ENCODE peak calls at places on chromosomes 16 and 17, in four cellular contexts. E, G, R and K are unnamed samples. For H3K36me3, the result is how much of the 10 kb centered on the place peaks cover.

GRCh38 chr17:65984299-65984698 is 207.6 kb downstream of the CEP112 start:
- DNase-seq in E (no peak), G (no peak), R (peak), K (no peak)

GRCh38 chr16:51164167-51164566 is 13.1 kb upstream of the SALL1 start:
- DNase-seq in E (no peak), G (no peak), R (peak), K (no peak)

GRCh38 chr16:54466233-54466632 is 179.6 kb upstream of the IRX3 start:
- DNase-seq in E (no peak), G (no peak), R (no peak), K (no peak)

GRCh38 chr16:51638338-51639135 is 487.5 kb upstream of the SALL1 start:
- DNase-seq in E (no peak), G (no peak), R (peak), K (no peak)

GRCh38 chr17:77644981-77645380 is 313.5 kb upstream of the TNRC6C start:
- DNase-seq in E (no peak), G (no peak), R (no peak), K (no peak)

GRCh38 chr16:52005551-52005950 is 541.4 kb downstream of the TOX3 start:
- DNase-seq in E (no peak), G (no peak), R (no peak), K (no peak)

GRCh38 chr17:57602896-57603295 is 142.2 kb downstream of the CCDC182 start:
- DNase-seq in E (no peak), G (no peak), R (no peak), K (no peak)

GRCh38 chr17:65332375-65332774 is 195.2 kb downstream of the RGS9 start:
- DNase-seq in E (no peak), G (no peak), R (peak), K (no peak)

GRCh38 chr17:47072881-47073280 is 93.8 kb upstream of the RPRML start:
- DNase-seq in E (no peak), G (no peak), R (peak), K (no peak)

GRCh38 chr17:38585056-38585804 is 20.5 kb downstream of the SRCIN1 start:
- DNase-seq in E (no peak), G (no peak), R (no peak), K (no peak)

GRCh38 chr17:5211458-5211857 is 19.8 kb upstream of the ZNF594 start:
- DNase-seq in E (no peak), G (no peak), R (no peak), K (no peak)

GRCh38 chr17:74633261-74633783 is 9.8 kb upstream of the CD300E start:
- DNase-seq in E (no peak), G (no peak), R (no peak), K (no peak)

GRCh38 chr17:30809867-30810266 is 14.6 kb downstream of the CRLF3 start:
- DNase-seq in E (no peak), G (no peak), R (no peak), K (no peak)

GRCh38 chr16:14424595-14424994 is 205.5 kb downstream of the PARN start:
- DNase-seq in E (no peak), G (no peak), R (no peak), K (no peak)

GRCh38 chr17:78972507-78973105 is 7.1 kb downstream of the LGALS3BP start:
- DNase-seq in E (no peak), G (no peak), R (no peak), K (no peak)

GRCh38 chr16:89732918-89733242 is 11.5 kb downstream of the ZNF276 start:
- DNase-seq in E (no peak), G (no peak), R (no peak), K (no peak)

GRCh38 chr16:69171325-69172095 is 15.5 kb upstream of the SNTB2 start:
- DNase-seq in E (no peak), G (no peak), R (peak), K (no peak)

GRCh38 chr16:90043526-90043925 is 24.3 kb upstream of the DBNDD1 start:
- DNase-seq in E (no peak), G (no peak), R (no peak), K (no peak)

GRCh38 chr17:50266384-50267073 is 7.7 kb upstream of the TMEM92 start:
- DNase-seq in E (peak), G (peak), R (peak), K (peak)

GRCh38 chr17:50375858-50376538 is 3.0 kb downstream of the EME1 start:
- DNase-seq in E (no peak), G (no peak), R (no peak), K (no peak)

GRCh38 chr17:65495255-65496060 is 66.0 kb downstream of the AXIN2 start:
- DNase-seq in E (no peak), G (no peak), R (no peak), K (peak)

GRCh38 chr17:80474231-80474932 is 2.0 kb downstream of the NPTX1 start:
- DNase-seq in E (no peak), G (no peak), R (peak), K (no peak)

GRCh38 chr16:68645494-68646388 is 631 bp downstream of the CDH3 start:
- DNase-seq in E (peak), G (no peak), R (no peak), K (no peak)

GRCh38 chr16:70476272-70477020 is 22.1 kb downstream of the FCSK start:
- DNase-seq in E (peak), G (no peak), R (peak), K (no peak)

GRCh38 chr16:20268409-20268808 is 58.9 kb downstream of the GP2 start:
- DNase-seq in E (no peak), G (no peak), R (no peak), K (no peak)

GRCh38 chr16:2044541-2044940 is 3.1 kb downstream of the NTHL1 start:
- DNase-seq in E (no peak), G (no peak), R (no peak), K (no peak)

GRCh38 chr16:49867234-49867633 is 11.3 kb upstream of the ZNF423 start:
- DNase-seq in E (no peak), G (no peak), R (no peak), K (no peak)
- H3K36me3 ChIP-seq in E (under half), G (under half), R (under half), K (under half)

GRCh38 chr17:7538891-7539290 is 10.0 kb upstream of the TNFSF12 start:
- DNase-seq in E (no peak), G (no peak), R (peak), K (no peak)
- H3K36me3 ChIP-seq in E (under half), G (under half), R (under half), K (under half)

DNA sequence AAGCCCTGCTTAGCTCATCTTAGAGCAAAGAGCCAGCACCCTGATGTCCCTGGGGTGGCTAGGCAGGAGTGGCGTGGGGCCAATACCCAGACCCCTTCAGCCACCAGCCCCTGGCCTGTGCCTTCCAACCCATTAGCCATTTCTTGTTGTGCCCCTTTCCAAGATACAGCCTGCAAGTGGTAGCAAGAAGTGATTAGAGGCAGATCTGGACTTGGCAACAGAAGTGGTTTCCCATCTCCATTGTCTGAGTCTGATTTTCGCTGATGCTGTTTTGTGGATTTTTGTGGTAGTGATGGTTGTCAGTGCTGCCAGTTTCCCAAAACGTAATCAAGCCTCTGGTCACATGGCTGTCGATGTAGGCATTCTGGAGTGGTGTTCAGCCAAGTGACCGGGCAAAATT is 25.7 kb downstream of the PLCD3 start:
- DNase-seq in E (no peak), G (no peak), R (no peak), K (no peak)
- H3K36me3 ChIP-seq in E (under half), G (under half), R (half or more), K (half or more)

DNA sequence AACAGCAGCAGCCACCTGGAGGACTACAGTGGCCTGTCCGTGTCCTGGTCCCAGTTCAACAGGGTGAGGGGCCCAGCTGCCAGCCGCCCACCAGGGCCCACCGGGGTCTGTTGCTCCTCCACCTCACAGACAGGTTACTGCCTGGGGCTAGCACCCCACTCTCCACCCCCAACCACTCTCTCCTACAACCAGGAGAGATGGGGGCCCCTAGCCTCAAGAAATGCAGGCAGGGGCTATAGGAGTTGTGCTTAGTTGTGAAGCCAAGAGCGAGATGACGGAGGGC is 18.0 kb downstream of the STAT5A start:
- DNase-seq in E (no peak), G (no peak), R (no peak), K (no peak)
- H3K36me3 ChIP-seq in E (under half), G (under half), R (under half), K (half or more)

DNA sequence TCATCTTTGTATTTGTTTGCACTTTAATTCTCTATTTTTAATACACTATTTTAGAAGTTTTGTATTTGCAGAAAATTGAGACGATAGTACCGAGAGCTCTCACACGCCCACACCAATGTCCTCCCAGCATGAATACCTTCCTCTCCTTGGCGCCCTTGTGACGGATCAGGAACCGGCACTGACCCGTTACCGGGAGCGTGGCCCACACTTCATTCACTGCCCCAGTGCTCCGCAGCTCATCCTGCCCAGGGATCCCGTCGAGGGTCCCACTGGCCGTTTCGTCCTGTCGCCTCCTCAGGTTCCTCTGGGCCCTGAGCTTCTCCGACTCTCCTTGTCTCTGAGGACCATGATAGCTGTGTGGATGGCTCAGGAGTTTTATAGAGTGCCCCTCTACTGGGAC is 50.6 kb downstream of the KLHDC4 start:
- DNase-seq in E (no peak), G (no peak), R (no peak), K (no peak)
- H3K36me3 ChIP-seq in E (under half), G (under half), R (under half), K (under half)

DNA sequence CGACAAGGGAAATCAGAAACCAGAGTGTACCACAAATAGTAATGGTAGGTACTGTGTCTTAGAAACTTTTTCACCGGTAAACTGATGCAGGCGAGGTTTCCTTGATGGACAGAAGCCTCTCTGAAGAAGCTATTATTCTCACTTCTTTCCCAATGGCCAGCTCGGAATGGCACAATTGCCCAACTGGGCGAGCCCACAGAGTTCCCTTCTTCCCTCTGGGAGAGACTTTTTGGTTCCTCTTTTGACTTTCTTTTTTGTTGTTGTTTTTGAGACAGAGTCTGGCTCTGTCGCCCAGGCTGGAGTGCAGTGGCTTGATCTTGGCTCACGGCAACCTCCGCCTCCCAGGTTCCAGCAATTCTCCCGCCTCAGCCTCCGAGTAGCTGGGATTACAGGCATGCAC is 16.9 kb downstream of the SLC43A2 start:
- DNase-seq in E (no peak), G (no peak), R (no peak), K (no peak)
- H3K36me3 ChIP-seq in E (under half), G (under half), R (under half), K (under half)

GRCh38 chr16:77761204-77761603 is 27.2 kb upstream of the VAT1L start:
- DNase-seq in E (peak), G (peak), R (no peak), K (no peak)

GRCh38 chr16:77762260-77762659 is 26.1 kb upstream of the VAT1L start:
- DNase-seq in E (no peak), G (no peak), R (no peak), K (no peak)

GRCh38 chr16:77759821-77760220 is 28.5 kb upstream of the VAT1L start:
- DNase-seq in E (no peak), G (no peak), R (peak), K (no peak)

GRCh38 chr16:77758508-77758907 is 29.9 kb upstream of the VAT1L start:
- DNase-seq in E (no peak), G (no peak), R (no peak), K (no peak)

DNA sequence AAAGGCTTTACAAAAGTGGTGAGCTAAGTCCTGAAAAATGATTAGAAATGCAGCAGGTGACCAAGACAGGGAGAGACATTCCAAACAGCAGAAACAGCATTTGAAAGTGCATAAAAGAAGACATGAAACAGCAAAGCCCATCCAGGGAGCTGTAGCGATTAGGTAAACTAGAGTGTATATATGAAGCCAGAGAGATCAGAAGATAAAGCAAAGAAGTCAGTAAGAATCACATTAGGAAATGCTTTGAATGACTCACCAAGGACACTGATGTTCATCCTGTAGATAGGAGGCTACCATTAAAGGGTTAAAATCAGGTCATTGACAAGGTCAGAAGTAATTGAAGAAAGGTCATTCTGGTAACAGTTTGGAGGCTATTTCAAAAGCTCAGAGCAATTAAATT is 27.6 kb upstream of the VAT1L start:
- DNase-seq in E (no peak), G (no peak), R (peak), K (no peak)
- H3K36me3 ChIP-seq in E (under half), G (under half), R (under half), K (under half)

DNA sequence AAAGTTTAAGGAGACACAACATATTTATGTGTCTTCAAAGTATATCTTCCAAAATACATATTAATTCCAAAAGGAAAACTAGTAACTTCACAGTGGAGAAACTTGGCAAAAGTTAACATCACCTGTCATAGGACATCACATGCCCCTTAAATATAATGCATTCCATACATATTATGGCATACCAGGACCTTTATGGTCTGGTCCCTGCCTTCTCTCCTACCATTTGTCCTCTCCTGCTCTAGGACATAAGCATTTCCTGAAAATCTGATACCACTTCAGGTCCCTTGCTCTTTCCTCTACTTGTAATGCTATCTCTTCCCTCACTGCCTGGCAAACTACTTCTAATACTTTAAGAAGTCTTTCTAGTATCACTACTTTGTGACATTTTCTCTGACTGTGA is 168.1 kb upstream of the RBL2 start:
- DNase-seq in E (no peak), G (no peak), R (no peak), K (no peak)
- H3K36me3 ChIP-seq in E (under half), G (under half), R (under half), K (under half)

DNA sequence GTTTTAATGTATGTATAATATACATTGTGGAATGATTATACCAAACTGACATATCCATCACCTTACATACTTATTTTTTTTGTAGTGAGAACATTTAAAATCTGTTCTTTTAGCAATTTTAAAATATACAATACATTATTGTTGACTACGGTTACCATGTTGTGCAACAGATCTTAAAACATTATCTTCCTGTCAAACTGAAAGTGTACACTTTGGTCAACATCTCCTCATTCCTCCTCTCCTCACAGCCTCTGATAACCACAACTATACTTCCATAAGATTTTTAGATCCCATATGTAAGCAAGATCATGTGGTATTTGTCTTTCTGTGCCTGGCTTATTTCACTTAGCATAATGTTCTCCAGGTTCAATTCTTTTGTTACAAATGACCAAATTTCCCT is 7.5 kb upstream of the DNAJA2 start:
- DNase-seq in E (no peak), G (no peak), R (no peak), K (no peak)
- H3K36me3 ChIP-seq in E (under half), G (under half), R (under half), K (under half)